ENCODE peak calls at places on chromosomes 3 and 15, in five cellular contexts. R is transverse colon, B is SK-N-SH, Z is A549, G is tibial nerve. D is an unnamed sample.

GRCh38 chr3:197083486-197083885 is 53.9 kb upstream of the MELTF start:
- DNase-seq in R (no peak), B (no peak), Z (peak), G (no peak), D (no peak)

GRCh38 chr15:32909431-32909830 is 191.6 kb downstream of the GREM1 start:
- DNase-seq in R (no peak), B (no peak), Z (no peak), G (no peak), D (no peak)

GRCh38 chr3:44988073-44988472 is 12.0 kb downstream of the EXOSC7 start:
- DNase-seq in R (no peak), B (peak), Z (peak), G (no peak), D (no peak)

GRCh38 chr3:108947855-108948254 is 5.8 kb downstream of the GUCA1C start:
- DNase-seq in R (no peak), B (no peak), Z (no peak), G (no peak), D (no peak)

GRCh38 chr3:61685755-61686154 is 124.4 kb downstream of the PTPRG start:
- DNase-seq in R (peak), B (no peak), Z (no peak), G (no peak), D (no peak)

GRCh38 chr3:12178091-12178820 is 19.5 kb upstream of the TIMP4 start:
- DNase-seq in R (no peak), B (no peak), Z (no peak), G (no peak), D (peak)

GRCh38 chr3:36701903-36702374 is 62.4 kb downstream of the DCLK3 start:
- DNase-seq in R (no peak), B (no peak), Z (no peak), G (no peak), D (no peak)

GRCh38 chr3:4950351-4950784 is 28.9 kb upstream of the BHLHE40 start:
- DNase-seq in R (no peak), B (no peak), Z (no peak), G (no peak), D (no peak)

GRCh38 chr15:90836296-90836871 is 32.0 kb upstream of the FURIN start:
- DNase-seq in R (no peak), B (no peak), Z (peak), G (no peak), D (no peak)

GRCh38 chr3:70882104-70882503 is 569.7 kb upstream of the MDFIC2 start:
- DNase-seq in R (no peak), B (no peak), Z (peak), G (no peak), D (no peak)

GRCh38 chr3:135012101-135012500 is 217.0 kb downstream of the EPHB1 start:
- DNase-seq in R (no peak), B (no peak), Z (no peak), G (no peak), D (no peak)

GRCh38 chr3:100082108-100082642 is 32.1 kb downstream of the FILIP1L start:
- DNase-seq in R (no peak), B (no peak), Z (no peak), G (no peak), D (no peak)

GRCh38 chr15:70866982-70867644 is 13.2 kb upstream of the LARP6 start:
- DNase-seq in R (no peak), B (no peak), Z (no peak), G (no peak), D (no peak)

GRCh38 chr3:152909180-152909883 is 74.4 kb downstream of the P2RY1 start:
- DNase-seq in R (no peak), B (no peak), Z (no peak), G (no peak), D (no peak)

GRCh38 chr15:73939138-73939537 is 12.9 kb downstream of the LOXL1 start:
- DNase-seq in R (no peak), B (no peak), Z (no peak), G (no peak), D (no peak)

GRCh38 chr3:63232764-63233396 is 45.2 kb upstream of the SYNPR start:
- DNase-seq in R (no peak), B (no peak), Z (no peak), G (no peak), D (no peak)

GRCh38 chr15:24772709-24773373 is 97.3 kb downstream of the NPAP1 start:
- DNase-seq in R (peak), B (peak), Z (no peak), G (no peak), D (peak)

GRCh38 chr3:89049119-89049518 is 58.3 kb upstream of the EPHA3 start:
- DNase-seq in R (no peak), B (peak), Z (no peak), G (no peak), D (no peak)

GRCh38 chr3:1942751-1943150 is 155.9 kb upstream of the CNTN4 start:
- DNase-seq in R (no peak), B (no peak), Z (no peak), G (no peak), D (no peak)

GRCh38 chr3:72022027-72022426 is 237.1 kb upstream of the PROK2 start:
- DNase-seq in R (no peak), B (no peak), Z (no peak), G (no peak), D (no peak)

GRCh38 chr3:78204977-78205376 is 1165.1 kb downstream of the ROBO2 start:
- DNase-seq in R (no peak), B (no peak), Z (no peak), G (no peak), D (no peak)

GRCh38 chr3:123590685-123591450 is 6.0 kb upstream of the HACD2 start:
- DNase-seq in R (no peak), B (no peak), Z (no peak), G (no peak), D (no peak)

GRCh38 chr3:70621451-70621850 is 309.0 kb upstream of the MDFIC2 start:
- DNase-seq in R (no peak), B (no peak), Z (no peak), G (no peak), D (no peak)

GRCh38 chr15:26391556-26392229 is 381.2 kb downstream of the GABRB3 start:
- DNase-seq in R (no peak), B (no peak), Z (no peak), G (no peak), D (no peak)

GRCh38 chr3:98733778-98734281 is 29.3 kb upstream of the ST3GAL6 start:
- DNase-seq in R (peak), B (peak), Z (no peak), G (no peak), D (no peak)

GRCh38 chr3:63349583-63350177 is 71.6 kb downstream of the SYNPR start:
- DNase-seq in R (peak), B (peak), Z (peak), G (no peak), D (peak)

GRCh38 chr3:64445318-64446300 is 220.3 kb upstream of the PRICKLE2 start:
- DNase-seq in R (peak), B (peak), Z (peak), G (no peak), D (peak)

GRCh38 chr3:106399773-106400172 is 531.0 kb upstream of the CBLB start:
- DNase-seq in R (no peak), B (no peak), Z (no peak), G (no peak), D (no peak)
- TF ChIP-seq EP300 in R (no peak), B (no peak), Z (no peak), G (no peak), D (no peak)

DNA sequence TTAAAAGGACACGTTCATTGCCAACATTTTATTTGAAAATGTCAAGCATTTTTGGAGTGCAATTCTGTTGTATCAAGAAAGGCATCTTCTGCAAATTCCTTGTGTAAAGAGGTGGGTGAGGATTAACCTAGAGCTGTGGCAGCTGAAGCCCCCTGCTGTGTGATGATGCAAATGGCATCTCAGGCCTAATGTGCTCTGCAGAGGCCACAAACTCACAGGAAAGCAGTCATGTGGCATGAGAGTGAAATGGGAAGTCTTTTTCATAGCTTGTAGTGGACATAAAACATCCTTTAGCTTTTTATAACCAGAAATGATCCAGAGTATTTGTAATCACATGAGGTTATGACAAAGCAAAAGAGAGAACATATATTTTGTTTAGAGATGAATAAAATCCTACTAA is 6.4 kb downstream of the CADM2 start:
- DNase-seq in R (no peak), B (peak), Z (peak), G (no peak), D (no peak)
- TF ChIP-seq CTCF in R (no peak), B (peak), Z (no peak), G (no peak), D (no peak)

DNA sequence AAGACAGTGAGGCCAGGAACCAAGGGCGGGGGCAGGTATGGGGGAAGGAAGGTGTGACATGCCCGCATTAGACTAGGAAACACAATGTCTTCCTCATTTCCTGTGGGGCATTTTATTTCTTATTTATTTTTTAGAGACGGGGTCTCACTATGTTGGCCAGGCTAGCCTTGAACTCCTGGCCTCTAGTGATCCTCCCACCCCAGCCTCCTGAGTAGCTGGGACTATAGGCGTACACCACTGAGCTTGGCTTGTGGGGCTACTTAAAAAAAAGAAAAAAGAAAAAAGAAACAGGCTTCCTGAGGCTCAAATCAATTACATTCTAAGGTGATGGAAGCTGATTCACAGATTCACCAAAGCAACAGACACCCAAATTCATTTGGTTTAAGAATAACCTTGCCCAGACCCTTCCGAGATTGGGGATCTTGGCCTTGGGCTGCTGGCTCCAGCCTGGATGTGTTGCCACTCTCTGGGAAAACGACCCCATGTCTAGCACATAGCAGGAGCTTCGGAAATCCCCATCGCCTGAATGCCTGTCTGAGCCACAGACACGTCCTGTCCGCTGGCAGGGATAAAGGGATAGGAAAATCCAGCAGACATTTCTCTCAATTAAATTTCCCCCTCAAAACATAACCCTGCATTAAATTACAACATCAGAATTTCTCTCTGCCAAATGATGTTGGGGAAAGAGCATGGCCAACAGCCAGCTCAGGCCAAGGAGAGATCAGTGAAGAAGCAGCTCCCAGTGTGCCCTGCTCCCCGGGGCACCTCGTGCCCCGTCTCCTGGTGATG is 13.0 kb downstream of the CPN2 start:
- DNase-seq in R (no peak), B (no peak), Z (no peak), G (no peak), D (no peak)
- H3K27ac ChIP-seq in R (no peak), B (no peak), Z (no peak), G (no peak), D (no peak)

GRCh38 chr15:34651962-34652725 is 68.7 kb upstream of the GOLGA8B start:
- DNase-seq in R (no peak), B (no peak), Z (no peak), G (no peak), D (no peak)
- TF ChIP-seq EP300 in R (no peak), B (no peak), Z (no peak), G (no peak), D (no peak)

GRCh38 chr15:76905013-76905839 is at the start of gene SCAPER:
- DNase-seq in R (peak), B (peak), Z (peak), G (peak), D (peak)

GRCh38 chr15:76901965-76902364 is 3.2 kb downstream of the SCAPER start:
- DNase-seq in R (no peak), B (no peak), Z (no peak), G (no peak), D (no peak)

GRCh38 chr15:76904461-76905012 is 603 bp downstream of the SCAPER start:
- DNase-seq in R (peak), B (peak), Z (peak), G (peak), D (peak)

GRCh38 chr15:76905855-76906254 is 715 bp upstream of the SCAPER start:
- DNase-seq in R (no peak), B (peak), Z (no peak), G (no peak), D (no peak)

DNA sequence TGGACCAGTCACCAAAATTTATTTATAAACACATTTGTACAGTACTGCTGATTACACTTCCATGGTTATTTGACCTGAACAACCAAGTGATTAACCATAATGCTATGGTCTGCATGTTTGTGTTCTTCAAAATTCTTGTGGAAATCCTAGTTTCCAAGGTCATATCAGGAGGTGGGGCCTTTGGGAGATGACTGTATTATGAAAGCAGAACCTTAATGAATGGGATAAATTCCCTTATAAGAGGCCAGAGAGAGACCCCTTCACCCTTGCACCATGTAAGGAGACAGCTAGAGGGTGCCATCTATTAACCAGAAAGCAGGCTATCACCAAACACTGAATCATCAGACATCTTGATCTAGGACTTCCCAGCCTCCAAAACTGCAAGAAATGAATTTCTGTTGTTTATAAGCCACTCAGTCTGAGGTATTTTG is 1.9 kb downstream of the SCAPER start:
- DNase-seq in R (no peak), B (peak), Z (no peak), G (no peak), D (no peak)
- TF ChIP-seq CTCF in R (peak), B (peak), Z (peak), G (no peak), D (no peak)

D was measured in stomach.